ENCODE peak calls at places on chromosomes 12 and 14, in seven cellular contexts. J is left ventricle myocardium inferior, N is progenitor cell of endocrine pancreas, V is psoas muscle, L is thoracic aorta, R is sigmoid colon, Z is fibroblast of the aortic adventitia. P is an unnamed sample.

GRCh38 chr12:123859035-123859434 is 96.9 kb downstream of the DNAH10 start:
- DNase-seq in J (no peak), N (no peak), V (no peak), L (no peak), R (no peak), Z (no peak), P (no peak)

GRCh38 chr12:108568653-108569154 is 6.3 kb downstream of the ISCU start:
- DNase-seq in J (no peak), N (no peak), V (no peak), L (no peak), R (no peak), Z (no peak), P (no peak)

GRCh38 chr12:119419371-119419770 is 84.8 kb downstream of the CCDC60 start:
- DNase-seq in J (no peak), N (no peak), V (no peak), L (no peak), R (no peak), Z (no peak), P (no peak)

GRCh38 chr14:53190938-53191337 is 37.8 kb upstream of the DDHD1 start:
- DNase-seq in J (no peak), N (no peak), V (no peak), L (no peak), R (no peak), Z (peak), P (no peak)

GRCh38 chr12:27999521-27999920 is 27.0 kb upstream of the PTHLH start:
- DNase-seq in J (no peak), N (no peak), V (no peak), L (no peak), R (no peak), Z (peak), P (no peak)

GRCh38 chr12:116736962-116737773 is 701 bp downstream of the SPRING1 start:
- DNase-seq in J (no peak), N (peak), V (no peak), L (no peak), R (no peak), Z (no peak), P (peak)

GRCh38 chr12:19222566-19222965 is 93.0 kb downstream of the PLEKHA5 start:
- DNase-seq in J (no peak), N (no peak), V (no peak), L (no peak), R (no peak), Z (no peak), P (no peak)

GRCh38 chr12:3317481-3317815 is 173.6 kb upstream of the PRMT8 start:
- DNase-seq in J (no peak), N (no peak), V (no peak), L (no peak), R (no peak), Z (no peak), P (no peak)

GRCh38 chr12:64186789-64187188 is 35.3 kb downstream of the KICS2 start:
- DNase-seq in J (no peak), N (no peak), V (no peak), L (no peak), R (no peak), Z (peak), P (no peak)

GRCh38 chr14:77007975-77008421 is 20.5 kb downstream of the IRF2BPL start:
- DNase-seq in J (peak), N (no peak), V (peak), L (no peak), R (no peak), Z (no peak), P (no peak)

GRCh38 chr12:53219956-53220856 is 11.8 kb downstream of the RARG start:
- DNase-seq in J (peak), N (no peak), V (peak), L (no peak), R (peak), Z (peak), P (no peak)

GRCh38 chr14:92990456-92991430 is 67.8 kb downstream of the CHGA start:
- DNase-seq in J (peak), N (no peak), V (peak), L (no peak), R (no peak), Z (no peak), P (no peak)

GRCh38 chr12:117377758-117378157 is 16.3 kb upstream of the NOS1 start:
- DNase-seq in J (no peak), N (no peak), V (no peak), L (no peak), R (no peak), Z (no peak), P (no peak)

GRCh38 chr12:124917841-124918621 is 3.6 kb upstream of the UBC start:
- DNase-seq in J (no peak), N (no peak), V (no peak), L (no peak), R (peak), Z (peak), P (no peak)

GRCh38 chr12:121992059-121992879 is 29.4 kb upstream of the BCL7A start:
- DNase-seq in J (no peak), N (no peak), V (no peak), L (no peak), R (no peak), Z (peak), P (no peak)

GRCh38 chr12:62772556-62772955 is 162.4 kb downstream of the PPM1H start:
- DNase-seq in J (no peak), N (no peak), V (no peak), L (no peak), R (no peak), Z (peak), P (no peak)

GRCh38 chr14:54877015-54877702 is 25.5 kb downstream of the GCH1 start:
- DNase-seq in J (no peak), N (no peak), V (no peak), L (no peak), R (no peak), Z (peak), P (no peak)

GRCh38 chr14:65824285-65824977 is 411.9 kb downstream of the FUT8 start:
- DNase-seq in J (no peak), N (peak), V (no peak), L (peak), R (no peak), Z (peak), P (no peak)

GRCh38 chr12:49059385-49060232 is 985 bp downstream of the KMT2D start:
- DNase-seq in J (no peak), N (peak), V (peak), L (no peak), R (no peak), Z (no peak), P (no peak)

GRCh38 chr12:1318327-1319031 is 275.9 kb downstream of the FBXL14 start:
- DNase-seq in J (no peak), N (no peak), V (no peak), L (no peak), R (no peak), Z (peak), P (no peak)

GRCh38 chr12:17954788-17955187 is 135.2 kb downstream of the RERGL start:
- DNase-seq in J (no peak), N (no peak), V (no peak), L (no peak), R (no peak), Z (no peak), P (no peak)

GRCh38 chr14:105207460-105207901 is 26.4 kb upstream of the NUDT14 start:
- DNase-seq in J (peak), N (no peak), V (no peak), L (no peak), R (no peak), Z (no peak), P (no peak)
- TF ChIP-seq CTCF in J (peak), N (no peak), V (no peak), L (no peak), R (no peak), Z (no peak), P (no peak)

GRCh38 chr12:126617312-126617711 is 1552.1 kb downstream of the AACS start:
- DNase-seq in J (no peak), N (no peak), V (no peak), L (no peak), R (no peak), Z (no peak), P (no peak)
- TF ChIP-seq CTCF in J (peak), N (peak), V (no peak), L (peak), R (no peak), Z (no peak), P (no peak)

GRCh38 chr12:13666806-13667205 is 314.6 kb downstream of the GRIN2B start:
- DNase-seq in J (no peak), N (no peak), V (no peak), L (no peak), R (no peak), Z (no peak), P (no peak)
- TF ChIP-seq CTCF in J (no peak), N (peak), V (no peak), L (no peak), R (no peak), Z (no peak), P (no peak)

GRCh38 chr12:93060666-93061413 is 131.7 kb upstream of the EEA1 start:
- DNase-seq in J (no peak), N (no peak), V (no peak), L (no peak), R (peak), Z (peak), P (no peak)
- TF ChIP-seq CTCF in J (peak), N (no peak), V (no peak), L (no peak), R (no peak), Z (peak), P (peak)

DNA sequence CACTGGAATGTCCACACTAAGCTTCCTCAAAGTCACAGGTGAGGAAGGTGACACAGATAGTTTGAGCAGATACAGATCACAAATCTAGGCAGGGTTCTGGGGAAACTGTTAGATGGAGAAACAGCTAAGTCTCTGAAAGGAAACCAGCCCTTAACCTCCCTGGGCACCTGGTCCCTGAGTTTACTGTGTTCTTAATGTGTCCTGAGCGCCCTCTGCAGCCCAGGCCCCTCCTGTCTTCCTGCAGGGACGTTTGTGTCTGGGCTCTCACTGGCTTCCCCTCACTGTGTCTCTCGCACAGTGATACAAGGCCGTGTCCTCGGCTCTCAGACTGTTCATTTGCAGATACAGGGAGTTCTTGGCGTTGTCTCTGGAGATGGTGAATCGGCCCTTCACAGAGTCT is 684.3 kb downstream of the TMEM121 start:
- DNase-seq in J (no peak), N (no peak), V (no peak), L (no peak), R (no peak), Z (no peak), P (no peak)
- TF ChIP-seq CTCF in J (no peak), N (no peak), V (no peak), L (no peak), R (no peak), Z (no peak), P (no peak)